ENCODE peak calls at places on chromosomes 5 and 9, in nine cellular contexts. P is neural progenitor cell, E is fibroblast of lung, T is body of pancreas, U is heart left ventricle, L is cardiac fibroblast, V is OCI-LY7, F is mammary epithelial cell, D is cardiac muscle cell. S is an unnamed sample.

GRCh38 chr9:85420750-85421149 is 321.0 kb downstream of the AGTPBP1 start:
- DNase-seq in F (no peak), E (peak; percentile 45), T (no peak), V (no peak), P (peak; percentile 82), D (peak; percentile 30), U (no peak), L (no peak), S (peak; percentile 40)

GRCh38 chr9:35306281-35306680 is 144.5 kb downstream of the UNC13B start:
- DNase-seq in P (no peak), T (no peak), V (no peak), F (no peak), D (no peak), U (no peak), L (no peak), E (peak; percentile 67), S (peak; percentile 28)

GRCh38 chr5:88727705-88728313 is 155.2 kb downstream of the MEF2C start:
- DNase-seq in V (peak; percentile 60), F (no peak), L (peak; percentile 62), E (peak; percentile 13), U (no peak), P (peak; percentile 39), D (peak; percentile 44), T (no peak), S (peak; percentile 57)

GRCh38 chr5:78758169-78758839 is 109.7 kb upstream of the LHFPL2 start:
- DNase-seq in P (no peak), E (peak; percentile 68), T (no peak), L (peak; percentile 43), F (no peak), U (no peak), D (no peak), V (peak; percentile 60), S (peak; percentile 82)

GRCh38 chr9:94554078-94554438 is 825 bp upstream of the PCAT7 start:
- DNase-seq in E (no peak), P (no peak), V (no peak), U (no peak), F (no peak), T (no peak), D (no peak), L (no peak), S (no peak)

GRCh38 chr9:9499546-9499945 is 1113.3 kb downstream of the PTPRD start:
- DNase-seq in E (no peak), D (no peak), L (no peak), T (no peak), P (no peak), U (no peak), V (no peak), F (no peak), S (no peak)

GRCh38 chr9:95268681-95269080 is 48.8 kb downstream of the FANCC start:
- DNase-seq in L (peak; percentile 53), F (peak; percentile 26), P (peak; percentile 28), D (peak; percentile 55), E (peak; percentile 27), V (peak; percentile 24), T (peak; percentile 53), U (no peak), S (peak; percentile 65)

GRCh38 chr5:13591621-13592020 is 352.9 kb downstream of the DNAH5 start:
- DNase-seq in T (no peak), E (peak; percentile 92), U (no peak), P (no peak), L (peak; percentile 69), D (peak; percentile 1), F (peak; percentile 91), V (no peak), S (peak; percentile 71)

GRCh38 chr9:91427873-91428272 is 4.2 kb upstream of the NFIL3 start:
- DNase-seq in F (peak; percentile 77), V (no peak), E (peak; percentile 83), L (peak; percentile 66), D (peak; percentile 81), T (no peak), U (no peak), P (no peak), S (peak; percentile 68)

GRCh38 chr5:67771221-67771620 is 444.3 kb upstream of the PIK3R1 start:
- DNase-seq in D (no peak), V (no peak), U (no peak), L (peak; percentile 20), E (peak; percentile 53), P (no peak), T (no peak), F (no peak), S (no peak)

GRCh38 chr5:161167001-161167765 is 315.2 kb upstream of the ATP10B start:
- DNase-seq in T (no peak), F (no peak), P (peak; percentile 6), D (no peak), V (no peak), U (no peak), L (no peak), E (no peak), S (no peak)

DNA sequence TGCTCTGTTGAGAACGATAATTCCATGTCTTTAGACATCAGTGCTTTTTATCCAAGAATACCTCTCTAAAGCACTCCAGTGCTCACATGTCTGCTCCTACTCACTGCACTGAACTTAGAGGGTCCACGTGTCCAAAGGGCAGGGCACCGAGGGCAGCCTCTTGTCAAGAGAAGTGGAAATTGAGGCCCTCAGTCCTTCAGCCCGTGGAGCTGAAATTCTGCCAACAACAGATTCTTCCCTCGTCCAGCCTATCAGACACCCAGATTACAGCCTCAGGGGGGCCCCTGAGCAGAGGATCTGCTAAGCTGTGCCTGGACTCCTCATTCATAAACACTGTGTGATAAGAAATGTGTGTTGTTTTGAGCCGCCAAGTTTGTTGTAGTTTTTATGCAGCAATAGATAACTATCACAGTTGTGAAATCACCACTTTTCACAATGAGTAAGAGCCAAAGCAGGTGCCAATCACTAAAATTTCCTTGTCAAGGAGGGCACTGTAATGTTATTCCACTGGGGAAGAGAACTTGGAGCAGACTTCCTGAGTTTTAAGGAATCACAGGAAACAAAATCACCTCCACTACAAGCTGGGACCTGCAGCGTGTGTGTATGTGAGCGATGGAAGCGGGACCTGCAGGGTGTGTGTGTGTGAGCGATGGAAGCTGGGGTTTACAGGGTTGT is 58.8 kb upstream of the IGFBPL1 start:
- DNase-seq in L (no peak), T (no peak), F (peak; percentile 61), E (no peak), P (no peak), V (no peak), U (no peak), D (peak; percentile 12), S (peak; percentile 26)
- H3K4me3 ChIP-seq in L (no peak overlapping the region), T (no peak overlapping the region), F (no peak overlapping the region), E (no peak overlapping the region), P (no peak overlapping the region), V (no peak overlapping the region), U (no peak overlapping the region), D (no peak overlapping the region), S (no peak overlapping the region)

GRCh38 chr9:114263853-114264510 is 58.9 kb upstream of the ORM1 start:
- DNase-seq in U (no peak), F (no peak), D (no peak), L (no peak), T (no peak), V (no peak), E (no peak), P (peak; percentile 79), S (peak; percentile 49)
- TF ChIP-seq CTCF in U (peak; percentile 35), F (no peak), D (peak; percentile 32), L (peak; percentile 24), T (no peak), V (peak; percentile 23), E (no peak), P (peak; percentile 57), S (peak; percentile 63)

DNA sequence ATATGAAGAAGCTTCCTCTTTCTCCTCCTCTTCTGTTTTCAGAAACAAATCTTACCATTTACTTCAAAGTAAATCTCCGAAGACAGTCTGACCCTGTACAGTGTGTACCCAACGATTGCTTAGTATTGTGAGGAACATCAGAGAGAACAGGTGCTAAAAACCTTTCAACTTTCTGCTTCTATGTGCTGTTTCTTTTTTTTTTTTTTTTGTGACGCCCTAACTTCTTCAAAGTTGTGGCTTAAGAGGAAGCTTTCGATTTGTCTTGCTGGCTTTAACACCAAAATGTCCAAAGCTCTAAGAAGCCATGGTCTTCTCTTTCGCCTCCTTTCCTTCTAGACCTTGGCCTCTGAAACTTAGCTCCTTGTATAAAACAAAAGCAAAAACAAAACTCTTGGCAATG is 1.2 kb downstream of the TNFSF8 start:
- DNase-seq in P (no peak), F (no peak), D (no peak), E (no peak), T (no peak), L (no peak), U (no peak), V (peak; percentile 80), S (no peak)
- H3K4me3 ChIP-seq in P (no peak overlapping the region), F (no peak overlapping the region), D (no peak overlapping the region), E (no peak overlapping the region), T (no peak overlapping the region), L (no peak overlapping the region), U (no peak overlapping the region), V (peak overlapping the region; percentile 76), S (no peak overlapping the region)

DNA sequence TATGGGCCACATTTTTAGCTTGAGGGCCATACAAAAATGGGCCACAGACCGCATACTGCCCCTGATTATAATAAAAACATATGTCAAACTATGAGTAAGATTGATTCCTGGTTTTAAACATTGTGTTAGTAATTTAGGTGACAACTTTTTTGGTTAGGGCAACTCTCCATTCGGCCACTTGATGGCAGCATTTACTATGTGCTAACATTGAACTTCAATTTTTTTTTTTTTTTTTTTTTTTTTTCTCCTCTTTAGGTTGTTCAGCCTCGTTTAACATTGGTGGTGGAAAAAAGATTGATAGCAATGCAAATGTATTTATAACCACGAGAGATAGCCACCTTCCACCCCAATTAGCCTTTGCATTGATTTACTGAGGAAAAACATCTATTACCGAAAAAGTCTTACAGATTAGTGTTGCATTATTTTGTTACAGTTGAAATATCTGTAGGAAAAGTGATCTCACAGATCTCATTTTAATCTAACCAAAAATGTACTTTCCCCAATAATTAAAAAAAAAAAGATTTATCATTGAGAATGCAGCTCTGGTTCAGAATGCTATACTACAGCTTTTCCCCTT is 159.1 kb downstream of the CSNK1G3 start:
- DNase-seq in U (no peak), T (peak; percentile 70), V (peak; percentile 65), E (peak; percentile 19), D (peak; percentile 62), L (peak; percentile 67), P (peak; percentile 61), F (peak; percentile 23), S (peak; percentile 67)
- TF ChIP-seq CTCF in U (peak; percentile 88), T (peak; percentile 78), V (peak; percentile 92), E (peak; percentile 88), D (peak; percentile 78), L (peak; percentile 75), P (peak; percentile 82), F (peak; percentile 80), S (peak; percentile 79)

GRCh38 chr5:115423541-115423940 is 121.0 kb downstream of the FEM1C start:
- DNase-seq in D (peak; percentile 59), E (no peak), L (peak; percentile 60), U (peak; percentile 82), V (no peak), P (peak; percentile 28), T (peak; percentile 55), F (no peak), S (no peak)
- H3K4me3 ChIP-seq in D (no peak overlapping the region), E (no peak overlapping the region), L (no peak overlapping the region), U (peak overlapping the region; percentile 11), V (no peak overlapping the region), P (no peak overlapping the region), T (no peak overlapping the region), F (no peak overlapping the region), S (no peak overlapping the region)

GRCh38 chr9:764105-764524 is 77.4 kb upstream of the DMRT1 start:
- DNase-seq in P (peak; percentile 83), V (peak; percentile 93), F (peak; percentile 74), T (peak; percentile 72), L (peak; percentile 78), E (peak; percentile 45), U (peak; percentile 72), D (peak; percentile 68), S (peak; percentile 81)
- TF ChIP-seq CTCF in P (peak; percentile 74), V (peak; percentile 99), F (peak; percentile 98), T (peak; percentile 97), L (peak; percentile 83), E (peak; percentile 95), U (peak; percentile 94), D (peak; percentile 67), S (peak; percentile 93)

GRCh38 chr9:109036744-109037680 is 23.7 kb upstream of the CTNNAL1 start:
- DNase-seq in P (no peak), T (no peak), L (peak; percentile 9), D (peak; percentile 32), F (no peak), V (no peak), U (no peak), E (no peak), S (peak; percentile 48)
- H3K4me3 ChIP-seq in P (no peak overlapping the region), T (no peak overlapping the region), L (no peak overlapping the region), D (no peak overlapping the region), F (no peak overlapping the region), V (no peak overlapping the region), U (no peak overlapping the region), E (no peak overlapping the region), S (no peak overlapping the region)